ENCODE peak calls at places on chromosome 7, in ten cellular contexts. Q, M, J, F, N, I, Y, L, E and A are unnamed samples.

GRCh38 chr7:51187941-51188340 is 128.7 kb downstream of the COBL start:
- DNase-seq in Q (no peak), M (peak; percentile 41), J (no peak), F (peak; percentile 33), N (no peak), I (peak; percentile 34), Y (no peak), L (no peak), E (no peak), A (no peak)

GRCh38 chr7:47771990-47772360 is 176.3 kb downstream of the PKD1L1 start:
- DNase-seq in Q (no peak), M (no peak), J (no peak), F (no peak), N (no peak), I (no peak), Y (no peak), L (no peak), E (no peak), A (no peak)

GRCh38 chr7:151793531-151793935 is 83.4 kb downstream of the PRKAG2 start:
- DNase-seq in Q (no peak), M (no peak), J (peak; percentile 53), F (no peak), N (no peak), I (no peak), Y (peak; percentile 74), L (no peak), E (no peak), A (peak; percentile 82)

GRCh38 chr7:66257481-66257880 is 52.3 kb downstream of the TPST1 start:
- DNase-seq in Q (no peak), M (no peak), J (no peak), F (no peak), N (no peak), I (no peak), Y (no peak), L (no peak), E (no peak), A (no peak)

GRCh38 chr7:86644282-86645173 is 819 bp downstream of the GRM3 start:
- DNase-seq in Q (no peak), M (no peak), J (no peak), F (no peak), N (no peak), I (peak; percentile 67), Y (peak; percentile 63), L (no peak), E (no peak), A (no peak)

GRCh38 chr7:44087914-44088838 is 5.8 kb upstream of the POLM start:
- DNase-seq in Q (no peak), M (no peak), J (peak; percentile 62), F (peak; percentile 89), N (no peak), I (peak; percentile 82), Y (peak; percentile 86), L (peak; percentile 84), E (no peak), A (no peak)

GRCh38 chr7:30923774-30924413 is 12.2 kb downstream of the AQP1 start:
- DNase-seq in Q (no peak), M (no peak), J (peak; percentile 5), F (peak; percentile 6), N (peak; percentile 3), I (peak; percentile 17), Y (peak; percentile 49), L (peak; percentile 39), E (peak; percentile 87), A (peak; percentile 4)

GRCh38 chr7:130614449-130614848 is 54.1 kb downstream of the COPG2 start:
- DNase-seq in Q (no peak), M (no peak), J (no peak), F (no peak), N (no peak), I (no peak), Y (no peak), L (no peak), E (no peak), A (no peak)

GRCh38 chr7:88789480-88790064 is 6.0 kb downstream of the TEX47 start:
- DNase-seq in Q (no peak), M (peak; percentile 4), J (no peak), F (no peak), N (no peak), I (peak; percentile 4), Y (no peak), L (no peak), E (no peak), A (no peak)

GRCh38 chr7:24930856-24931255 is 49.1 kb downstream of the OSBPL3 start:
- DNase-seq in Q (no peak), M (no peak), J (no peak), F (no peak), N (no peak), I (no peak), Y (no peak), L (no peak), E (no peak), A (no peak)

GRCh38 chr7:92456241-92456640 is 9.0 kb downstream of the GATAD1 start:
- DNase-seq in Q (no peak), M (no peak), J (no peak), F (no peak), N (no peak), I (no peak), Y (no peak), L (no peak), E (no peak), A (no peak)

GRCh38 chr7:32145911-32146310 is 75.7 kb upstream of the PDE1C start:
- DNase-seq in Q (no peak), M (no peak), J (no peak), F (no peak), N (no peak), I (no peak), Y (no peak), L (no peak), E (no peak), A (no peak)

GRCh38 chr7:125572414-125572813 is 642.8 kb upstream of the POT1 start:
- DNase-seq in Q (no peak), M (no peak), J (no peak), F (no peak), N (no peak), I (no peak), Y (no peak), L (no peak), E (no peak), A (no peak)

GRCh38 chr7:125568799-125569198 is 639.2 kb upstream of the POT1 start:
- DNase-seq in Q (no peak), M (no peak), J (no peak), F (no peak), N (no peak), I (no peak), Y (no peak), L (no peak), E (no peak), A (no peak)

GRCh38 chr7:125567686-125568085 is 638.1 kb upstream of the POT1 start:
- DNase-seq in Q (no peak), M (no peak), J (no peak), F (no peak), N (no peak), I (no peak), Y (no peak), L (no peak), E (no peak), A (no peak)

DNA sequence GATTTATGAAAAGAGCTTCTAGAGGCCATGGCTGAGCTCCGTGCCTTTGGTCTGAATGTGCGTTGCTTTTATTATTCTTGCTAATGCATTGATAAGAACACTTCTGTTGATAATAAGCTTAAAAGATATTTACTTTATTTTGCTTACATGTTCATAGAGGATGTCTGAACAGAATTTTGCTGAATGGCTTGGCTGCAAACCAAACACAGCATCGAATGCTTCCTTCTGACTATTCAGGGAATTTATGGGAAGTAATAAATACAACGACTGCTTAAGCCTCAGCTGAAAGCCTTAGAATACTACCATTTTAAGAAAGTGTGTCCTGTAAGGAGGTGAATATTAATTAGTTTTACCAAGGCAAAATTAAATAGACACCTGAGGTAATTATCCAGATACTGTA is 643.5 kb upstream of the POT1 start:
- DNase-seq in Q (no peak), M (no peak), J (no peak), F (no peak), N (no peak), I (no peak), Y (no peak), L (no peak), E (no peak), A (no peak)
- H3K27ac ChIP-seq in Q (no peak overlapping the region), M (no peak overlapping the region), J (no peak overlapping the region), F (no peak overlapping the region), N (no peak overlapping the region), I (no peak overlapping the region), Y (no peak overlapping the region), L (no peak overlapping the region), E (no peak overlapping the region), A (no peak overlapping the region)

GRCh38 chr7:4279210-4279609 is 402.9 kb upstream of the FOXK1 start:
- DNase-seq in Q (no peak), M (no peak), J (no peak), F (no peak), N (no peak), I (no peak), Y (no peak), L (no peak), E (no peak), A (no peak)

GRCh38 chr7:4277936-4278335 is 404.2 kb upstream of the FOXK1 start:
- DNase-seq in Q (no peak), M (no peak), J (no peak), F (no peak), N (no peak), I (no peak), Y (no peak), L (no peak), E (no peak), A (no peak)

GRCh38 chr7:4286281-4286680 is 395.8 kb upstream of the FOXK1 start:
- DNase-seq in Q (no peak), M (no peak), J (no peak), F (no peak), N (no peak), I (no peak), Y (no peak), L (no peak), E (no peak), A (no peak)

GRCh38 chr7:4282434-4283223 is 399.5 kb upstream of the FOXK1 start:
- DNase-seq in Q (no peak), M (peak; percentile 69), J (no peak), F (no peak), N (no peak), I (no peak), Y (no peak), L (no peak), E (no peak), A (no peak)
- TF ChIP-seq EP300 in Q (no peak), M (no peak), J (no peak), F (no peak), N (no peak), I (no peak), Y (no peak), L (no peak), E (no peak), A (no peak)

DNA sequence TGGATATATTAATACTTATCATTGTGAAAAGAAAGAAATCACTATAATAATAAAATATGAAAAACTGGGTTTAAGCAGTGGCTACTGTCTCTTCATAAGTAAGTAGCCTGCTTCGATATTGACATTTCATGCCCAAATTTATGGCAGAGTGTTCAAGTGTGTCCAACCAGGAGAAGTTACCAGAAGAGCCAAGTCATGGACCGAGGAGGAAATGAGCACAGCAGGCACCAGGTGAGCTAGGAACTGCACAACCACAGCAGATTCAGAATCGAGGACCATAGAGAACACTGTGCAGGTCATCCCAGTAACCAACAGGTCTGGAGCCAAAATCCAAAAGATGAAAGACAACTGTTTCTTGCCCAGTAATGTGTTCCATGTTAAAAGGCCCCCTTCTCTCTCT is 79.9 kb upstream of the ABCB5 start:
- DNase-seq in Q (no peak), M (no peak), J (no peak), F (no peak), N (no peak), I (no peak), Y (no peak), L (no peak), E (no peak), A (no peak)
- H3K27ac ChIP-seq in Q (no peak overlapping the region), M (no peak overlapping the region), J (no peak overlapping the region), F (no peak overlapping the region), N (no peak overlapping the region), I (no peak overlapping the region), Y (no peak overlapping the region), L (no peak overlapping the region), E (no peak overlapping the region), A (no peak overlapping the region)

GRCh38 chr7:138008588-138009349 is 6.9 kb upstream of the CREB3L2 start:
- DNase-seq in Q (peak; percentile 66), M (peak; percentile 36), J (no peak), F (no peak), N (peak; percentile 24), I (peak; percentile 63), Y (no peak), L (no peak), E (no peak), A (no peak)
- TF ChIP-seq EP300 in Q (no peak), M (no peak), J (no peak), F (no peak), N (no peak), I (no peak), Y (no peak), L (no peak), E (no peak), A (no peak)